ENCODE peak calls at places on chromosomes 4 and X, in eight cellular contexts. C is IMR-90, I is A549, P is GM23338, B is OCI-LY7, H is H9, E is GM23248, M is hepatocyte. S is an unnamed sample.

GRCh38 chr4:6617246-6617645 is 23.2 kb upstream of the MRFAP1 start:
- DNase-seq in B (no peak), C (no peak), E (no peak), I (no peak), H (no peak), M (no peak), P (no peak), S (no peak)

GRCh38 chrX:63889001-63889400 is 104.0 kb upstream of the ARHGEF9 start:
- DNase-seq in E (peak), C (peak), H (no peak), P (no peak), B (no peak), M (no peak), I (no peak), S (no peak)

GRCh38 chr4:2222838-2223237 is 19.1 kb downstream of the HAUS3 start:
- DNase-seq in M (no peak), E (no peak), C (no peak), B (no peak), I (no peak), H (no peak), P (peak), S (no peak)

GRCh38 chr4:140367738-140368137 is 5.7 kb upstream of the SCOC start:
- DNase-seq in I (no peak), E (peak), C (peak), P (no peak), H (no peak), M (no peak), B (no peak), S (no peak)

GRCh38 chrX:86171366-86171765 is 23.1 kb downstream of the DACH2 start:
- DNase-seq in E (peak), I (no peak), P (peak), C (peak), B (peak), H (peak), M (peak), S (no peak)

GRCh38 chr4:4432341-4433125 is 45.6 kb downstream of the NSG1 start:
- DNase-seq in I (no peak), P (no peak), C (no peak), H (no peak), M (no peak), B (no peak), E (no peak), S (no peak)

GRCh38 chrX:41737065-41737464 is 13.1 kb downstream of the GPR82 start:
- DNase-seq in B (peak), P (no peak), E (no peak), M (no peak), H (no peak), I (no peak), C (no peak), S (no peak)

GRCh38 chr4:91502365-91502764 is 801.4 kb upstream of the GRID2 start:
- DNase-seq in E (no peak), C (no peak), B (no peak), I (no peak), P (peak), M (peak), H (no peak), S (no peak)

GRCh38 chrX:121902463-121902862 is 855.1 kb downstream of the GLUD2 start:
- DNase-seq in E (peak), H (no peak), M (no peak), P (no peak), I (no peak), B (no peak), C (no peak), S (no peak)

GRCh38 chr4:45931151-45931550 is 192.7 kb downstream of the GABRG1 start:
- DNase-seq in I (no peak), M (no peak), E (peak), C (no peak), B (no peak), H (no peak), P (no peak), S (no peak)

GRCh38 chrX:19889582-19890342 is 2.4 kb upstream of the SH3KBP1 start:
- DNase-seq in M (peak), B (no peak), C (peak), E (peak), H (no peak), P (no peak), I (peak), S (no peak)

GRCh38 chr4:37958932-37959331 is 1.3 kb upstream of the PTTG2 start:
- DNase-seq in H (no peak), I (no peak), C (no peak), E (no peak), M (no peak), B (no peak), P (no peak), S (no peak)

GRCh38 chr4:72971572-72971971 is 97.9 kb downstream of the COX18 start:
- DNase-seq in H (no peak), P (no peak), C (peak), B (no peak), I (no peak), E (peak), M (no peak), S (no peak)

GRCh38 chr4:85697864-85698263 is 222.9 kb downstream of the ARHGAP24 start:
- DNase-seq in M (no peak), E (no peak), B (no peak), H (no peak), P (no peak), C (no peak), I (no peak), S (no peak)

GRCh38 chr4:18039113-18039512 is 17.6 kb upstream of the LCORL start:
- DNase-seq in C (peak), B (no peak), M (no peak), E (no peak), H (no peak), I (no peak), P (no peak), S (no peak)

GRCh38 chrX:24777660-24778059 is 83.9 kb downstream of the POLA1 start:
- DNase-seq in E (no peak), I (no peak), C (no peak), B (peak), P (no peak), M (no peak), H (no peak), S (no peak)

GRCh38 chr4:1573830-1574459 is 110.2 kb downstream of the FAM53A start:
- DNase-seq in E (peak), P (no peak), C (no peak), M (no peak), B (no peak), H (no peak), I (no peak), S (no peak)

GRCh38 chrX:1554469-1555210 is 17.7 kb upstream of the P2RY8 start:
- DNase-seq in M (no peak), I (no peak), B (peak), E (no peak), P (no peak), C (no peak), H (no peak), S (peak)

GRCh38 chr4:176638992-176639391 is 153.7 kb downstream of the VEGFC start:
- DNase-seq in M (no peak), C (peak), B (no peak), E (peak), P (no peak), I (no peak), H (no peak), S (no peak)

GRCh38 chr4:4836044-4836443 is 23.4 kb upstream of the MSX1 start:
- DNase-seq in B (no peak), H (no peak), E (no peak), I (no peak), P (no peak), M (no peak), C (no peak), S (no peak)

GRCh38 chr4:77007358-77008230 is 58.0 kb downstream of the SEPTIN11 start:
- DNase-seq in H (no peak), E (peak), M (no peak), B (no peak), I (no peak), C (peak), P (peak), S (no peak)

GRCh38 chrX:149079805-149080406 is 425.2 kb downstream of the IDS start:
- DNase-seq in I (no peak), C (no peak), H (no peak), P (no peak), B (peak), M (no peak), E (no peak), S (peak)

GRCh38 chr4:105306158-105306781 is 159.6 kb downstream of the TET2 start:
- DNase-seq in P (no peak), C (no peak), M (no peak), E (peak), I (no peak), H (no peak), B (no peak), S (no peak)

GRCh38 chrX:22135994-22136684 is 104.0 kb downstream of the PHEX start:
- DNase-seq in P (peak), E (peak), M (peak), B (peak), C (peak), I (peak), H (no peak), S (peak)

GRCh38 chr4:68346461-68346860 is 3.4 kb downstream of the YTHDC1 start:
- DNase-seq in C (no peak), P (no peak), I (peak), B (no peak), H (no peak), M (peak), E (peak), S (no peak)

GRCh38 chr4:156677136-156677535 is 294.5 kb downstream of the PDGFC start:
- DNase-seq in P (peak), B (peak), M (peak), I (peak), C (no peak), H (no peak), E (peak), S (no peak)

GRCh38 chr4:83240379-83240875 is 44.2 kb downstream of the COQ2 start:
- DNase-seq in P (no peak), M (no peak), B (peak), C (no peak), H (no peak), I (no peak), E (no peak), S (no peak)

GRCh38 chrX:149487292-149487691 is 17.8 kb downstream of the IDS start:
- DNase-seq in H (no peak), B (peak), P (peak), M (no peak), I (peak), C (no peak), E (no peak), S (no peak)

GRCh38 chr4:159267023-159267939 is 164.4 kb downstream of the RAPGEF2 start:
- DNase-seq in I (no peak), H (no peak), C (peak), E (peak), B (no peak), M (no peak), P (no peak), S (no peak)

GRCh38 chr4:70895405-70895804 is 6.8 kb upstream of the MOB1B start:
- DNase-seq in E (peak), M (no peak), P (no peak), C (no peak), B (no peak), I (no peak), H (no peak), S (no peak)

GRCh38 chrX:40085714-40086113 is 12.0 kb downstream of the BCOR start:
- DNase-seq in E (no peak), P (no peak), C (no peak), I (no peak), M (no peak), H (peak), B (no peak), S (no peak)

GRCh38 chr4:101086801-101087586 is 260.3 kb downstream of the PPP3CA start:
- DNase-seq in H (peak), C (no peak), B (peak), I (no peak), P (peak), E (no peak), M (no peak), S (no peak)

GRCh38 chr4:82136161-82136801 is 237.5 kb downstream of the HNRNPD start:
- DNase-seq in B (peak), C (no peak), E (no peak), P (no peak), M (no peak), H (no peak), I (no peak), S (no peak)

GRCh38 chr4:151584101-151584500 is 175.1 kb downstream of the FHIP1A start:
- DNase-seq in E (no peak), C (no peak), P (no peak), B (no peak), H (no peak), M (no peak), I (no peak), S (no peak)

GRCh38 chr4:185013715-185014114 is 4.6 kb upstream of the HELT start:
- DNase-seq in I (no peak), B (no peak), E (no peak), P (no peak), M (no peak), H (no peak), C (peak), S (no peak)
- H3K4me2 ChIP-seq in I (no peak), B (no peak), E (no peak), P (peak), M (no peak), H (peak), C (no peak), S (no peak)

GRCh38 chr4:103204114-103204513 is 6.0 kb upstream of the CENPE start:
- DNase-seq in E (peak), I (no peak), P (peak), M (no peak), C (no peak), B (peak), H (no peak), S (no peak)
- H3K4me2 ChIP-seq in E (no peak), I (no peak), P (no peak), M (no peak), C (no peak), B (no peak), H (no peak), S (no peak)

GRCh38 chr4:172726001-172726423 is 442.6 kb upstream of the GALNT7 start:
- DNase-seq in E (peak), H (no peak), P (no peak), M (peak), I (peak), B (no peak), C (no peak), S (no peak)
- H3K4me2 ChIP-seq in E (peak), H (no peak), P (no peak), M (peak), I (peak), B (no peak), C (peak), S (no peak)

DNA sequence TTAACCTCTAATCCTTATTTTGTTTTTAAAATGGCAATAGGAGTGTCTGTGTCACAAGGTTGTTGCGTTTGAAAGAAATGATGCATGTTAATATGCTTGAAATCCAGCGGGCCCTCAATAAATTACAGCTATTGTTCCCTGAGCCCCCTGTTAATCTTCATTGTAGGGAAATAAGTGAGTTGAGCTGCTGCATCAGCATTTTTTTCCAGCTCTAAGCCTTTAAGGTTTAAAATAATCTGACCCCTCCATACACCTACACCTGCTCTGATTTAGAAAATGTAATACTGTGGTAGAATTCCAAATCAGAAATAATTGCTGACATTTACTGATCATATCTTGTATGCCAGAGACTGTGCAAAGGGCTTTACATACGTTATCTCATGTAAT is 2.6 kb upstream of the MSMO1 start:
- DNase-seq in B (no peak), I (no peak), M (no peak), E (no peak), H (no peak), C (no peak), P (no peak), S (no peak)
- H3K4me2 ChIP-seq in B (no peak), I (no peak), M (no peak), E (no peak), H (no peak), C (no peak), P (no peak), S (no peak)

DNA sequence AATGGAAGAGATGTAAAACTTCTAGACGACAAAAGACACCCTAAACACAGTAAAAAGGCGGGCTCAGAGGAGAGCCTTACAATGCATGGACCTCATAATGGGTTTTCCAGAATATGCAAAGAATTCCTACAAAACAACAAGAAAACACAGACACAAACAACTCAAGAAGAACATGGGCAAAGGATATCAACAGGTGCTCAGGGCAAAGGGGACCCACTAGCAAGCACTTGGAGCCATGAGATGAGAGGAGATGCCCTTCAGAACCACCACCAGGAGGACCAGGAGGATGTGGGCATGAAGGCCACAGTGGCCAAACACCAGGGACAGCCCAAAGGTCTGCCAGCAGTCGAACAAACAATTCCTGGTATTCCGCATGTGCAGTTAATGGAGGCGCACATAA is 17.2 kb downstream of the PDZD4 start:
- DNase-seq in I (no peak), H (no peak), E (no peak), M (no peak), C (no peak), B (no peak), P (no peak), S (no peak)
- H3K4me2 ChIP-seq in I (no peak), H (no peak), E (no peak), M (no peak), C (no peak), B (no peak), P (no peak), S (no peak)

GRCh38 chrX:43581167-43581566 is 74.9 kb upstream of the MAOA start:
- DNase-seq in B (no peak), C (no peak), E (no peak), H (no peak), I (no peak), P (no peak), M (no peak), S (no peak)
- H3K4me2 ChIP-seq in B (no peak), C (no peak), E (no peak), H (no peak), I (no peak), P (no peak), M (no peak), S (no peak)

GRCh38 chr4:65845169-65845568 is 174.9 kb upstream of the EPHA5 start:
- DNase-seq in M (no peak), I (no peak), E (no peak), B (no peak), C (no peak), P (no peak), H (no peak), S (no peak)
- H3K4me2 ChIP-seq in M (no peak), I (no peak), E (no peak), B (no peak), C (no peak), P (no peak), H (no peak), S (no peak)

DNA sequence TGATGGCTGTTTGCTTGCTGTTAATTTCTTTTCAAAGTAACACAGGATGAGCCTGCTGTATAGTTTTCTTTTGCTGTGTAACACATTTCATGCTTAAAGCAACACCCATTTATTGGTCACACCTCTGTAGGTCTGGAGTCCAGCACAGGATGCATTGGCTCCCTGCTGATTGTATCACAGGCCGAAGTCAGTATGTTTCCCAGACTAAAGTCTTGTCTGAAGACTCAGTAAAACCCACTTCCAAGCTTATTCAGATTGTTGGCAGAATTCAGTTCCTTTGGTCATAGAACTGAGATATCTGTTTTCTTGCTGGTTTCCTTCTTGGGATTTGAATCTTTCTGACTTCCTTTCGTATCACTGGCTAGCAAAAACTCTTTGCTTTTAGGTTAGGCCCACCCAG is 54.3 kb downstream of the LRP2BP start:
- DNase-seq in H (no peak), M (no peak), C (no peak), P (no peak), I (no peak), B (no peak), E (no peak), S (no peak)
- H3K4me2 ChIP-seq in H (no peak), M (no peak), C (no peak), P (no peak), I (no peak), B (no peak), E (no peak), S (no peak)

DNA sequence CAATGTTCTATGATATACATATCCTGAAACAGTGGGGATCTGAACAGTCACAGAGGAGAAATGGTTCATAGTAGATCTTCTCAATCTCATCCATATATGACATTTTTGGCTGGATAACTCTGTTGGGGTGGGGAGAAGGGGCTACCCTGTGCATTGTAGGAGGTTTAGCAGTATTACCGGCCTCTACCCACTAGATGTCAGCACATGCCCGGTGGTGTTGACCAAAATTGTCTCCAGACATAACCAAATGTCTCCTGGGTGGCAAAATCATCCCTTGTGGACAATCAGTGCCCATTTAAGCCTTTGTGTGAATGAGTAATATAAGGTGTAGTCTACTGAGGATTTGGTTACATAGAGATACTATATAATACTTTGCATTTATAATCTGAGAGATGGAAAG is 89.9 kb downstream of the PLS3 start:
- DNase-seq in M (peak), E (peak), H (peak), P (peak), C (peak), B (peak), I (peak), S (peak)
- H3K4me2 ChIP-seq in M (no peak), E (no peak), H (no peak), P (peak), C (no peak), B (no peak), I (no peak), S (no peak)

S was measured in DND-41.